ENCODE peak calls at places on chromosome 9, in four cellular contexts. T, F, H and B are unnamed samples.
A peak's percentile ranks its signal among the peaks of the same experiment; 100 is the strongest.

GRCh38 chr9:129394011-129394919 is 216.2 kb upstream of the IER5L start:
- DNase-seq in F (no peak), H (no peak), T (no peak), B (no peak)

GRCh38 chr9:91221332-91221731 is 140.4 kb downstream of the AUH start:
- DNase-seq in F (no peak), H (no peak), T (peak; percentile 92), B (no peak)

GRCh38 chr9:129619787-129620668 is 873 bp downstream of the C9orf50 start:
- DNase-seq in F (no peak), H (no peak), T (peak; percentile 34), B (no peak)

GRCh38 chr9:90095682-90096081 is 490.9 kb downstream of the GADD45G start:
- DNase-seq in T (no peak), H (no peak), F (no peak), B (no peak)

GRCh38 chr9:89473762-89474469 is 24.0 kb downstream of the SEMA4D start:
- DNase-seq in T (peak; percentile 89), H (no peak), F (no peak), B (no peak)

GRCh38 chr9:89606049-89606481 is 1.3 kb downstream of the GADD45G start:
- DNase-seq in F (peak; percentile 86), H (peak; percentile 76), T (peak; percentile 61), B (peak; percentile 81)

GRCh38 chr9:111752455-111752854 is 42.3 kb downstream of the SHOC1 start:
- DNase-seq in T (peak; percentile 73), H (no peak), F (no peak), B (no peak)

GRCh38 chr9:93709600-93710369 is 133.4 kb downstream of the PHF2 start:
- DNase-seq in T (no peak), F (no peak), H (no peak), B (no peak)

GRCh38 chr9:9498147-9498546 is 1114.7 kb downstream of the PTPRD start:
- DNase-seq in H (no peak), T (no peak), F (no peak), B (no peak)

GRCh38 chr9:10434412-10434811 is 178.4 kb downstream of the PTPRD start:
- DNase-seq in H (no peak), T (no peak), F (no peak), B (no peak)

GRCh38 chr9:118418887-118419620 is 714.9 kb downstream of the TLR4 start:
- DNase-seq in T (no peak), F (no peak), H (no peak), B (no peak)

GRCh38 chr9:589723-590122 is 251.8 kb upstream of the DMRT1 start:
- DNase-seq in F (no peak), H (peak; percentile 36), T (peak; percentile 31), B (no peak)

GRCh38 chr9:22244141-22245011 is 202.2 kb upstream of the DMRTA1 start:
- DNase-seq in T (peak; percentile 63), H (no peak), F (peak; percentile 40), B (peak; percentile 33)

GRCh38 chr9:15642369-15642962 is 89.6 kb downstream of the CCDC171 start:
- DNase-seq in F (no peak), T (peak; percentile 53), H (no peak), B (peak; percentile 27)

GRCh38 chr9:37034320-37034937 is 361 bp upstream of the PAX5 start:
- DNase-seq in F (no peak), T (no peak), H (no peak), B (peak; percentile 43)

GRCh38 chr9:95229230-95229933 is 88.1 kb downstream of the FANCC start:
- DNase-seq in T (no peak), F (no peak), H (no peak), B (no peak)

GRCh38 chr9:77707696-77708095 is 59.6 kb upstream of the GNA14 start:
- DNase-seq in H (peak; percentile 94), F (peak; percentile 40), T (peak; percentile 99), B (no peak)

GRCh38 chr9:1759009-1759408 is 256.1 kb upstream of the SMARCA2 start:
- DNase-seq in T (no peak), H (no peak), F (no peak), B (peak; percentile 1)

GRCh38 chr9:38416461-38416860 is 7.8 kb downstream of the IGFBPL1 start:
- DNase-seq in F (no peak), H (no peak), T (no peak), B (no peak)
- TF ChIP-seq CTCF in F (no peak), H (no peak), T (no peak), B (no peak)

GRCh38 chr9:96651626-96652025 is 3.5 kb downstream of the PRXL2C start:
- DNase-seq in F (no peak), H (no peak), T (peak; percentile 51), B (no peak)

GRCh38 chr9:96649620-96650323 is 5.3 kb downstream of the PRXL2C start:
- DNase-seq in F (no peak), H (no peak), T (no peak), B (no peak)

GRCh38 chr9:96655198-96655851 is at the start of gene PRXL2C:
- DNase-seq in T (peak; percentile 52), H (peak; percentile 87), F (peak; percentile 85), B (peak; percentile 85)

GRCh38 chr9:96654450-96655197 is 493 bp downstream of the PRXL2C start:
- DNase-seq in F (peak; percentile 73), H (peak; percentile 77), T (peak; percentile 86), B (peak; percentile 77)
- H3K4me3 ChIP-seq in F (peak overlapping the region; percentile 62), H (peak overlapping the region; percentile 62), T (peak overlapping the region; percentile 61), B (peak overlapping the region; percentile 91)

GRCh38 chr9:71643330-71643729 is 125.0 kb downstream of the CEMIP2 start:
- DNase-seq in T (no peak), F (no peak), H (no peak), B (no peak)

GRCh38 chr9:71646131-71646530 is 122.2 kb downstream of the CEMIP2 start:
- DNase-seq in T (no peak), F (no peak), H (no peak), B (no peak)

GRCh38 chr9:71647094-71647591 is 121.2 kb downstream of the CEMIP2 start:
- DNase-seq in T (peak; percentile 72), H (peak; percentile 59), F (peak; percentile 63), B (no peak)

GRCh38 chr9:71642043-71642442 is 126.3 kb downstream of the CEMIP2 start:
- DNase-seq in H (no peak), F (no peak), T (no peak), B (no peak)

GRCh38 chr9:71644819-71645362 is 123.4 kb downstream of the CEMIP2 start:
- DNase-seq in F (no peak), T (no peak), H (no peak), B (no peak)
- TF ChIP-seq CTCF in F (no peak), T (no peak), H (no peak), B (no peak)

DNA sequence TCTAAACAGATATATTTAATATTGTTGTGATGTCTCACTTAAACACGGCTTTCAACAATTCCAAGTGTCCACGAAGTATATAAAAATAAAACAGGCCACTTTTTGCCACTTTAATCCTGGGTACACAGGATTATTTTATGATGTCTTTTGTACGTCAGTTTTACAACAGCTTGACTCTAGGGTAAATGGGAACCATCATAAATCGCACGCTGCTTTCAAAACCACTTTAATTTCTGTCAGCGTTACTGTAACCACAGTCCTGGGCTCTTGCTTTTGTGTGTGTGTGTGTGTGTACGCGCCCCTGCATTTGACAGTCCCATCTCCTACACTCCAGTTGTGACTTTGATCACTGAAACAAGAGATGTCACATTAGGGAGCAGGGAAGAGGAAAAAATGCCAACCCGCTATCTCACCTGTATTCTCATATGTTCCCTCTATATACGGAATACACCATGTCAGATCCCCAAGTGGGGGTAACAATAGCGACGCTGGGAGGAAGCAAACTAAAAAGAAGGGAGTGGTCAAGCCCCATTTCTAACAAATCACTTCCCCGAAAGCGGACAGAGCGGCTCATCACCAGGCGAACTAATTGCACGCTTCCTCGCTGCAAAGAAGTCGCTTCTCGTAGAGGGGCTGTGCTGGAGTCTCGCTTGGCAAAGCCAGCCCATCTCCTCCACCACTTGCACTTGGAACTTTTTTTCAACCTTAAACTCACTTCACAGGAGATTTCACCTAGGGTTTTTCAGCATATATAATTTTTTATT is 1.1 kb downstream of the BNC2 start:
- DNase-seq in T (peak; percentile 50), H (peak; percentile 58), F (no peak), B (no peak)
- H3K4me3 ChIP-seq in T (peak overlapping the region; percentile 89), H (peak overlapping the region; percentile 69), F (peak overlapping the region; percentile 67), B (no peak overlapping the region)